ENCODE peak calls at places on chromosomes 3 and 15, in four cellular contexts. X is heart left ventricle, Y is lung, R is dorsolateral prefrontal cortex. T is an unnamed sample.

GRCh38 chr3:99536555-99537314 is 101.7 kb upstream of the COL8A1 start:
- DNase-seq in R (no peak), X (no peak), Y (no peak), T (peak; percentile 69)

GRCh38 chr15:78408961-78409360 is 29.1 kb upstream of the IREB2 start:
- DNase-seq in Y (no peak), X (no peak), R (no peak), T (no peak)

GRCh38 chr3:8660781-8661180 is 16.2 kb upstream of the SSUH2 start:
- DNase-seq in Y (no peak), X (no peak), R (no peak), T (no peak)

GRCh38 chr3:43861635-43862034 is 170.9 kb downstream of the ABHD5 start:
- DNase-seq in X (no peak), R (no peak), Y (no peak), T (no peak)

GRCh38 chr3:136350132-136350531 is 100.0 kb downstream of the PCCB start:
- DNase-seq in Y (no peak), R (no peak), X (no peak), T (peak; percentile 98)

GRCh38 chr3:128794067-128794768 is 68.2 kb downstream of the RAB7A start:
- DNase-seq in Y (no peak), R (no peak), X (no peak), T (peak; percentile 87)

GRCh38 chr15:64754663-64755426 is 20.5 kb downstream of the RBPMS2 start:
- DNase-seq in R (no peak), X (no peak), Y (no peak), T (no peak)

GRCh38 chr15:90209591-90209990 is 8.5 kb downstream of the SEMA4B start:
- DNase-seq in R (no peak), X (no peak), Y (no peak), T (no peak)

GRCh38 chr15:51801391-51801835 is 28.0 kb upstream of the TMOD3 start:
- DNase-seq in Y (no peak), X (no peak), R (no peak), T (peak; percentile 19)

GRCh38 chr3:99929409-99930139 is 111.9 kb downstream of the CMSS1 start:
- DNase-seq in Y (no peak), R (no peak), X (no peak), T (peak; percentile 71)

GRCh38 chr3:33131328-33132018 is 17.7 kb downstream of the CRTAP start:
- DNase-seq in R (no peak), Y (no peak), X (no peak), T (peak; percentile 80)

GRCh38 chr3:161372321-161373260 is 1.3 kb upstream of the SPTSSB start:
- DNase-seq in X (peak; percentile 56), R (peak; percentile 67), Y (no peak), T (no peak)

GRCh38 chr3:177430653-177431052 is 233.4 kb upstream of the TBL1XR1 start:
- DNase-seq in R (no peak), X (no peak), Y (no peak), T (no peak)

GRCh38 chr15:44084171-44084570 is 110.9 kb downstream of the FRMD5 start:
- DNase-seq in X (no peak), R (no peak), Y (no peak), T (no peak)

GRCh38 chr15:89880727-89881126 is 13.1 kb downstream of the AP3S2 start:
- DNase-seq in X (no peak), Y (no peak), R (no peak), T (no peak)

GRCh38 chr3:18442743-18443669 is 17.9 kb upstream of the SATB1 start:
- DNase-seq in R (no peak), Y (no peak), X (no peak), T (no peak)

GRCh38 chr3:120438971-120439370 is 11.8 kb downstream of the FSTL1 start:
- DNase-seq in Y (no peak), R (no peak), X (peak; percentile 75), T (peak; percentile 80)

GRCh38 chr3:126345641-126346460 is 11.4 kb downstream of the KLF15 start:
- DNase-seq in Y (no peak), X (peak; percentile 46), R (peak; percentile 28), T (no peak)

GRCh38 chr3:125594581-125595011 is 701 bp downstream of the OSBPL11 start:
- DNase-seq in Y (no peak), R (no peak), X (no peak), T (no peak)

GRCh38 chr3:128584412-128585020 is 66.1 kb downstream of the RPN1 start:
- DNase-seq in Y (peak; percentile 64), X (peak; percentile 79), R (peak; percentile 81), T (peak; percentile 70)

GRCh38 chr3:141243295-141243707 is 11.7 kb downstream of the PXYLP1 start:
- DNase-seq in Y (no peak), X (no peak), R (peak; percentile 50), T (no peak)

GRCh38 chr15:97023131-97023844 is 692.8 kb downstream of the NR2F2 start:
- DNase-seq in R (no peak), Y (no peak), X (no peak), T (no peak)

GRCh38 chr3:123730816-123731215 is 146.0 kb upstream of the HACD2 start:
- DNase-seq in X (no peak), R (no peak), Y (no peak), T (no peak)

GRCh38 chr15:67914537-67915373 is 74.9 kb upstream of the RNU6-1 start:
- DNase-seq in X (peak; percentile 68), Y (peak; percentile 49), R (peak; percentile 46), T (no peak)

GRCh38 chr3:111906667-111907066 is 47.6 kb downstream of the PHLDB2 start:
- DNase-seq in Y (no peak), R (no peak), X (no peak), T (peak; percentile 36)

GRCh38 chr3:94862703-94863102 is 799.8 kb downstream of the NSUN3 start:
- DNase-seq in Y (no peak), X (no peak), R (no peak), T (peak; percentile 0)

GRCh38 chr3:141738636-141739363 is 702 bp downstream of the RNF7 start:
- DNase-seq in X (no peak), Y (no peak), R (no peak), T (peak; percentile 53)

GRCh38 chr15:29774900-29775299 is 47.4 kb downstream of the TJP1 start:
- DNase-seq in Y (no peak), R (no peak), X (no peak), T (peak; percentile 51)
- H3K4me3 ChIP-seq in Y (no peak overlapping the region), R (no peak overlapping the region), X (no peak overlapping the region), T (no peak overlapping the region)

GRCh38 chr3:80238606-80239005 is 470.8 kb upstream of the ROBO1 start:
- DNase-seq in R (no peak), X (no peak), Y (no peak), T (no peak)

GRCh38 chr3:80227216-80227615 is 459.4 kb upstream of the ROBO1 start:
- DNase-seq in Y (no peak), R (no peak), X (no peak), T (no peak)

GRCh38 chr3:80230954-80231353 is 463.2 kb upstream of the ROBO1 start:
- DNase-seq in Y (no peak), R (no peak), X (no peak), T (no peak)

GRCh38 chr3:80233576-80233975 is 465.8 kb upstream of the ROBO1 start:
- DNase-seq in R (no peak), X (no peak), Y (no peak), T (no peak)

DNA sequence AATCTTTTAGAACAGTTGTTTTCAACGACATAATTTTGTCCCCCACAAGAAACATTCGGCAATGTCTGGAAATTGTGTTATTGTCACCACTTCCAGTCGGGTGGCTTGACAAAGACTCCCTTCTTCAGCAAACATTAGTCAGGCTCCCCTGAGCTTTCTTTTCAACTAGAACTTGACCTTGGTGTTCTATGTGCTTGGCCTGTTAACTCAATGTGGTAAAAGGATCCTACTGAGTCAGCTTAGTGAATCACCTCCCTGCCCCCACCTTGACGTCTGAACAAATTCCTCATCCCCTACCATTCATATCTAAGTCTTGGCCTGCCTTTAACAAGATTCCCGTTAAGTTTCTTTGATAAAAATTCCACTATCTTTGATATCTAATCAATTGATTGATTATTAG is 465.0 kb upstream of the ROBO1 start:
- DNase-seq in R (no peak), X (no peak), Y (no peak), T (peak; percentile 28)
- TF ChIP-seq CTCF in R (no peak), X (no peak), Y (no peak), T (no peak)

GRCh38 chr3:181716916-181717315 is 5.2 kb downstream of the SOX2 start:
- DNase-seq in Y (no peak), R (no peak), X (no peak), T (no peak)
- H3K4me3 ChIP-seq in Y (no peak overlapping the region), R (peak overlapping the region; percentile 67), X (no peak overlapping the region), T (no peak overlapping the region)

DNA sequence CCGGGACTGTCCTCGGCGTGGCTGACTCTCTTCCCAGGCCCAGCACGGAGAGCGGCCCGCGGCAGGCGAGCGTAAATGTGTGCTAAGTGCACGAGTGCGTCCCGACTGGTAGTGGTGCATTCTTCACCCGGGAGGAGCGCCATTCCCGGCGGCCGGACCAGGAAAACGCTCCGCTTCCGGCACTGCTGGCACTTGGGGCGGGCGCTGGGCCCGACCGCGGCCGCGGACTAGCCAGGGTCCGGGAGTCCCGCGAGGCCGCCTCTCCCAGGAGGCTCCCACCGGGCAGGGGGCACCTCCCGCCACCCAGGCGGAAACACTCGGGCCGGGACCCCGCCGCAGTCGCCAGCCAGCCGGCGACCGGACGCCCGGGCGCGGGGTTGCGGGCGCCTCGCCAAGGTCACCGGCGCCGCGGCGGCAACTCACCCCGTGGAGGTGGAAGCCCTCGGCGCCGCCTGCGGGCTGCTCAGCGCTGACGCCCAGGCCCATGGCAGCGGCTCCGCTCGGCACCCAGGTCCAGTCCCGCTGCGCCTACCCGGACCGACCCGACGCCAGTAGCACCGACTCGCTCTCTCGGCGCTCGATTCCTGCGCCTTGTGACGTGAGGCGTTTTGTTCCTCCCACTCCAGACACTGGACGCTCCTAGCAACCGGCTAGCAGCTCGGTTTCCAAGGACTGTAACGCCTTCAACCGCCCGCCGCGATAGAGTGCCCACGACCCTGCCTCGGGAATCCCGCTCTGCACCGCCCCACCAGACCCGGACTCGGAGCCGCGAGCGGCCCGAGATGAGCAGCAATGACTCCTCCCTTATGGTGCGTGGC is at the start of the genes GORASP1 and TTC21A:
- DNase-seq in Y (peak; percentile 90), R (peak; percentile 96), X (peak; percentile 91), T (peak; percentile 86)
- TF ChIP-seq CTCF in Y (no peak), R (peak; percentile 12), X (no peak), T (peak; percentile 5)

GRCh38 chr15:83106994-83107840 is at the start of gene TM6SF1:
- DNase-seq in Y (no peak), R (peak; percentile 48), X (peak; percentile 71), T (no peak)
- H3K4me3 ChIP-seq in Y (peak within 1 kb of the TSS; percentile 55), R (peak within 1 kb of the TSS; percentile 45), X (peak within 1 kb of the TSS; percentile 57), T (peak within 1 kb of the TSS; percentile 43)

DNA sequence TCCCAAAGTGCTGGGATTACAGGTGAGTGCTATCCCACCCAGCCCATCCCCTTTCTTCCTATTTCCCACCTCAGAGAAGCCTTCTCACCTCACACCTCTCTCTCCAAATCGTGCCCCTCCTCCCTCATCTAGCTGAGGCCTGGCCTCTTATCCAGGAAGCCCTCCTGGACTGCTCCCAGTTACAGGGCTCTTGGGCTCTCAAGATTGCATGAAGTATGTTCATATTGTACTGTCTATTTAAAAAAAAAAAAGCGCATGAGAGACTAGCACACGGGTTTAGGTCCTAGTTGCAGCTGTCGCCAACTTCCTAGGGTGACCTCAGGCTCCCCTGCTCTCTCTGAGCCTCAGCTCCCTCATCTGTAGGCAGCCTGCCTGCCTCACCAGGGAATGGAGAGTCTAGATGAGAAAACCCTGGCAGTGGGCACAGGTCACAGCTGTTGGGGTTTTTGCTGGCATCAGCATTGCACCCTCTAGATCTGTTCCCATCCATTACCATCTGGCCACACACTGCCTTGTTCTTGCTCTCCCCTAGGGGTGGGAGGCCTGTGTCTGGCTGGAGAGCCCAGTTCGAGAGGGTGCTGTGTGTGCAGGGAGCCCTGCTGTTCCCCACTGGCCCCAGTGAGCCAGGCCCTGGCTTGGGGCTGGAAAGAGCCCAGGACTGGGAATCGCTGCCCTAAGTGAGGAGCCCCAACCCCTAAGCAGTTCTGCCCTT is 24.2 kb upstream of the C15orf39 start:
- DNase-seq in R (peak; percentile 37), Y (no peak), X (no peak), T (no peak)
- TF ChIP-seq CTCF in R (no peak), Y (no peak), X (no peak), T (peak; percentile 6)

GRCh38 chr15:88249220-88249619 is 7.3 kb downstream of the NTRK3 start:
- DNase-seq in Y (no peak), R (no peak), X (no peak), T (peak; percentile 37)
- H3K4me3 ChIP-seq in Y (no peak overlapping the region), R (no peak overlapping the region), X (no peak overlapping the region), T (no peak overlapping the region)